ENCODE peak calls at places on chromosomes 12 and 14, in nine cellular contexts. S is naive thymus-derived CD4-positive, alpha-beta T cell; I is thyroid gland; Y is MG63; L is SJCRH30; F is BE2C; V is hepatocyte; U is Caco-2; C is cardiac muscle cell. T is an unnamed sample. For H3K27me3, the result is how much of the 10 kb centered on the place peaks cover.

GRCh38 chr14:55654233-55654632 is 74.2 kb downstream of the KTN1 start:
- DNase-seq in S (no peak), I (no peak), Y (no peak), L (no peak), F (no peak), V (no peak), U (peak), C (no peak), T (no peak)

GRCh38 chr14:37655418-37655817 is 60.0 kb downstream of the TTC6 start:
- DNase-seq in S (no peak), I (no peak), Y (no peak), L (no peak), F (no peak), V (no peak), U (no peak), C (no peak), T (peak)

GRCh38 chr14:61471297-61471980 is 150.1 kb downstream of the PRKCH start:
- DNase-seq in S (no peak), I (no peak), Y (no peak), L (no peak), F (peak), V (no peak), U (no peak), C (no peak), T (peak)

GRCh38 chr12:86600664-86601231 is 344.6 kb upstream of the MGAT4C start:
- DNase-seq in S (no peak), I (no peak), Y (no peak), L (no peak), F (no peak), V (no peak), U (no peak), C (no peak), T (no peak)

GRCh38 chr12:41466300-41466699 is 278.2 kb downstream of the PDZRN4 start:
- DNase-seq in S (no peak), I (no peak), Y (no peak), L (no peak), F (no peak), V (no peak), U (no peak), C (peak), T (no peak)

GRCh38 chr12:132476038-132476414 is 13.9 kb upstream of the FBRSL1 start:
- DNase-seq in S (no peak), I (no peak), Y (no peak), L (no peak), F (no peak), V (no peak), U (no peak), C (no peak), T (no peak)

GRCh38 chr12:20309504-20310148 is 58.7 kb upstream of the PDE3A start:
- DNase-seq in S (no peak), I (no peak), Y (no peak), L (no peak), F (no peak), V (no peak), U (no peak), C (no peak), T (no peak)

GRCh38 chr12:63844391-63845341 is at the start of gene SRGAP1:
- DNase-seq in S (no peak), I (peak), Y (peak), L (peak), F (peak), V (peak), U (peak), C (peak), T (peak)

GRCh38 chr12:70607107-70607506 is 30.1 kb downstream of the PTPRB start:
- DNase-seq in S (no peak), I (no peak), Y (no peak), L (no peak), F (no peak), V (no peak), U (no peak), C (no peak), T (no peak)

GRCh38 chr12:53500119-53500775 is 836 bp upstream of the TARBP2 start:
- DNase-seq in S (no peak), I (peak), Y (no peak), L (no peak), F (no peak), V (peak), U (peak), C (no peak), T (peak)

GRCh38 chr14:60357551-60357930 is 108.5 kb downstream of the PPM1A start:
- DNase-seq in S (no peak), I (no peak), Y (no peak), L (no peak), F (no peak), V (no peak), U (no peak), C (no peak), T (no peak)
- H3K27me3 ChIP-seq in S (under half), I (under half), Y (under half), L (under half), F (under half), V (under half), U (under half), C (under half), T (under half)

GRCh38 chr14:74242055-74243042 is 3.1 kb downstream of the VSX2 start:
- DNase-seq in S (no peak), I (no peak), Y (no peak), L (no peak), F (no peak), V (no peak), U (no peak), C (no peak), T (no peak)
- H3K27me3 ChIP-seq in S (under half), I (half or more), Y (under half), L (under half), F (half or more), V (half or more), U (under half), C (half or more), T (half or more)

GRCh38 chr12:67747869-67748760 is 99.6 kb downstream of the DYRK2 start:
- DNase-seq in S (no peak), I (peak), Y (peak), L (peak), F (no peak), V (peak), U (peak), C (no peak), T (no peak)

GRCh38 chr12:67740706-67741105 is 92.2 kb downstream of the DYRK2 start:
- DNase-seq in S (no peak), I (no peak), Y (peak), L (no peak), F (no peak), V (no peak), U (no peak), C (no peak), T (no peak)

GRCh38 chr12:67741234-67741633 is 92.7 kb downstream of the DYRK2 start:
- DNase-seq in S (no peak), I (no peak), Y (no peak), L (no peak), F (no peak), V (no peak), U (no peak), C (no peak), T (no peak)

DNA sequence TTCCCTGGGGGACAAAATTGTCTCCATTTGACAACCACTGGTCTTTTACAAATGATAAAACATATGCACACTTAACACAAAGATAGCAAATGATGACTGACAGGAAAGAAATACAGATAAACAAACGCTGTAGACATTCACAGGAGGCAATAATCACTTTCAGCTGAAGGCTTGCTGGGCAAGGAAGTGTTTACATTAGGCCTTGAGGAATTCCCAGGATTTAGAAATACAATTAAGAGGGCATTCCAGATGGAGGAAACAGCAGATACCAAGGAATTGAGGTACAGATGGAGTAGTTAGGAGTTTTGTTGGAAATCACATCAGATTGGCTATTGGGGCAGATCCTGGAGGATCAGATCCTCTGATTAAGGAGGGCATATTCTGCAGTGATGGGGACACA is 93.9 kb downstream of the DYRK2 start:
- DNase-seq in S (no peak), I (no peak), Y (no peak), L (no peak), F (no peak), V (no peak), U (peak), C (no peak), T (no peak)
- H3K27me3 ChIP-seq in S (under half), I (under half), Y (under half), L (under half), F (under half), V (under half), U (under half), C (under half), T (under half)

DNA sequence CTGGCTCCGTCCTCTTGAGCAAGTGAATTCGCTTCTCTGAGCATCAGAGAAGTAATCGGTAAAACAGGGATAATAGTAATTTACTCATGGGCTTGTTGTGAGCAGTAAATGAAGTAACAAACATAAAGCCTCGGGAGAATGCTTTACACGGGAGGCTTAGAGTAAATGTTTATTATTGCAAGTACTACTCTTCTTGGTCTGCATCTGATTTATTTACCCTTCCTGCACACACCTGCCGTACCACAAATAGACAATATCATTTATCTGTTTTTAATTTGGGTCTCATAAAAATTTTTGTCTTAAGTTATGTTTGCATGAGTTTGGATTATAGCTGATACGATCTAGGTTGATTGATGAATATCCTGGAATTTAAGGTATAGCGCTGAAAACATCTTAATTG is 7.8 kb upstream of the COL2A1 start:
- DNase-seq in S (no peak), I (no peak), Y (no peak), L (no peak), F (no peak), V (no peak), U (no peak), C (no peak), T (no peak)
- H3K27me3 ChIP-seq in S (under half), I (under half), Y (under half), L (under half), F (under half), V (under half), U (under half), C (half or more), T (under half)

GRCh38 chr14:28761438-28762289 is 4.9 kb upstream of the FOXG1 start:
- DNase-seq in S (no peak), I (no peak), Y (no peak), L (no peak), F (no peak), V (no peak), U (no peak), C (no peak), T (no peak)
- H3K27me3 ChIP-seq in S (under half), I (half or more), Y (under half), L (under half), F (half or more), V (half or more), U (under half), C (half or more), T (half or more)

DNA sequence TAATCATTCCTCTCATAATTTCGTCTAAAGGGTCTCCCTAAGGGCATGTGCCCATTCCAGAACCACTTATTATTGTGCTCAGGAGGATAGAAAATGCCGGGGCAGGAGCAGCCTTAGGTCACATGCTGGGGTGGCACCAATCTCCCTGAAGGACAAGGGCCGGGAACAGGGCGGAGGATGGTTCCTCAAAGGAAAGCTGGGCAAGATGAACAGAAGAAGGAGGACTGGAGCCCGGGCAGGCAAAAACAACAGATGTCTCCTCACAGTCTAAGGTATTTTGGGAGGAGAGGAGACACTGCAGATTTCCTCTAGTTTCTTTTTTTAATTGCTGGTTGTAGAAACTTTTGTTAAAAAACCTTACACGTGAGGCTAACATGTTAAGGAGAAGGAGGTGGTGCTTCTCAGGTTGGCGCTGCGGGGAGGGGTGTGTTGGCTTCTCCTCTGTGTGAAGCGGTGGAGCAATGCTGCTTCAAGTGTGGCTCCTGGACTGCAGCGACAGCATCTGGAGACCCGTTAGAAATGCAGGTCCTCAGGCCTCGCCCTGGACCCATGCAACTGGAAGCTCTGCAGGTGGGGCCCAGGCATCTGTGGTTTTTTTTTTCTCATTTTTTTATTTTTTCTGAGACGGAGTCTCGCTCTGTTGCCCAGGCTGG is 164.8 kb downstream of the AACS start:
- DNase-seq in S (no peak), I (no peak), Y (no peak), L (no peak), F (no peak), V (no peak), U (no peak), C (no peak), T (no peak)
- H3K27me3 ChIP-seq in S (under half), I (under half), Y (under half), L (under half), F (under half), V (under half), U (under half), C (under half), T (under half)

GRCh38 chr14:51573607-51574006 is 78.1 kb upstream of the FRMD6 start:
- DNase-seq in S (no peak), I (no peak), Y (no peak), L (no peak), F (no peak), V (no peak), U (no peak), C (no peak), T (no peak)

GRCh38 chr14:51576112-51576420 is 75.6 kb upstream of the FRMD6 start:
- DNase-seq in S (no peak), I (no peak), Y (no peak), L (no peak), F (no peak), V (no peak), U (no peak), C (no peak), T (peak)

GRCh38 chr14:51576899-51577298 is 74.8 kb upstream of the FRMD6 start:
- DNase-seq in S (no peak), I (no peak), Y (no peak), L (no peak), F (no peak), V (no peak), U (no peak), C (no peak), T (peak)

GRCh38 chr14:51574009-51574408 is 77.7 kb upstream of the FRMD6 start:
- DNase-seq in S (no peak), I (no peak), Y (no peak), L (no peak), F (no peak), V (no peak), U (no peak), C (no peak), T (no peak)

GRCh38 chr14:51575225-51576111 is 76.2 kb upstream of the FRMD6 start:
- DNase-seq in S (no peak), I (no peak), Y (no peak), L (no peak), F (no peak), V (peak), U (peak), C (no peak), T (no peak)
- H3K27me3 ChIP-seq in S (under half), I (under half), Y (under half), L (under half), F (under half), V (under half), U (under half), C (under half), T (under half)